ENCODE peak calls at places on chromosomes 4 and X, in five cellular contexts. One of them, this sample, is unnamed.

GRCh38 chrX:63754141-63754859 is 30.7 kb downstream of the ARHGEF9 start:
- DNase-seq in NCI-H524: peak
- DNase-seq in keratinocyte: no peak
- DNase-seq in amygdala: peak
- DNase-seq in thoracic aorta: no peak
- DNase-seq in this sample: no peak

GRCh38 chr4:19301527-19301926 is 950.2 kb upstream of the SLIT2 start:
- DNase-seq in NCI-H524: no peak
- DNase-seq in keratinocyte: no peak
- DNase-seq in amygdala: no peak
- DNase-seq in thoracic aorta: no peak
- DNase-seq in this sample: no peak

GRCh38 chr4:168453146-168453545 is 27.1 kb downstream of the DDX60L start:
- DNase-seq in NCI-H524: no peak
- DNase-seq in keratinocyte: no peak
- DNase-seq in amygdala: no peak
- DNase-seq in thoracic aorta: no peak
- DNase-seq in this sample: no peak

GRCh38 chrX:100652266-100652665 is 8.3 kb downstream of the SRPX2 start:
- DNase-seq in NCI-H524: no peak
- DNase-seq in keratinocyte: no peak
- DNase-seq in amygdala: no peak
- DNase-seq in thoracic aorta: no peak
- DNase-seq in this sample: no peak

GRCh38 chrX:2478546-2479419 is 22.0 kb downstream of the DHRSX start:
- DNase-seq in NCI-H524: no peak
- DNase-seq in keratinocyte: no peak
- DNase-seq in amygdala: no peak
- DNase-seq in thoracic aorta: no peak
- DNase-seq in this sample: no peak

GRCh38 chr4:141314627-141315026 is 93.9 kb downstream of the ZNF330 start:
- DNase-seq in NCI-H524: no peak
- DNase-seq in keratinocyte: no peak
- DNase-seq in amygdala: no peak
- DNase-seq in thoracic aorta: no peak
- DNase-seq in this sample: no peak

GRCh38 chr4:304987-305680 is at the start of gene ZNF732:
- DNase-seq in NCI-H524: no peak
- DNase-seq in keratinocyte: peak
- DNase-seq in amygdala: no peak
- DNase-seq in thoracic aorta: no peak
- DNase-seq in this sample: peak

GRCh38 chr4:78704981-78705757 is 71.0 kb upstream of the BMP2K start:
- DNase-seq in NCI-H524: no peak
- DNase-seq in keratinocyte: peak
- DNase-seq in amygdala: no peak
- DNase-seq in thoracic aorta: no peak
- DNase-seq in this sample: peak

GRCh38 chrX:153400146-153401132 is 711 bp downstream of the PNMA6E start:
- DNase-seq in NCI-H524: no peak
- DNase-seq in keratinocyte: no peak
- DNase-seq in amygdala: no peak
- DNase-seq in thoracic aorta: no peak
- DNase-seq in this sample: no peak

GRCh38 chr4:176622251-176622968 is 170.3 kb downstream of the VEGFC start:
- DNase-seq in NCI-H524: no peak
- DNase-seq in keratinocyte: no peak
- DNase-seq in amygdala: no peak
- DNase-seq in thoracic aorta: no peak
- DNase-seq in this sample: no peak

GRCh38 chr4:56844817-56845580 is 23.5 kb upstream of the SPINK2 start:
- DNase-seq in NCI-H524: no peak
- DNase-seq in keratinocyte: no peak
- DNase-seq in amygdala: no peak
- DNase-seq in thoracic aorta: no peak
- DNase-seq in this sample: no peak

GRCh38 chr4:102638621-102639020 is 122.1 kb downstream of the MANBA start:
- DNase-seq in NCI-H524: no peak
- DNase-seq in keratinocyte: no peak
- DNase-seq in amygdala: no peak
- DNase-seq in thoracic aorta: no peak
- DNase-seq in this sample: no peak

GRCh38 chrX:129759576-129760061 is 20.1 kb upstream of the SASH3 start:
- DNase-seq in NCI-H524: no peak
- DNase-seq in keratinocyte: no peak
- DNase-seq in amygdala: peak
- DNase-seq in thoracic aorta: no peak
- DNase-seq in this sample: peak

GRCh38 chrX:138485767-138486166 is 225.8 kb downstream of the FGF13 start:
- DNase-seq in NCI-H524: no peak
- DNase-seq in keratinocyte: no peak
- DNase-seq in amygdala: no peak
- DNase-seq in thoracic aorta: no peak
- DNase-seq in this sample: no peak

GRCh38 chrX:29948653-29949052 is 266.7 kb upstream of the MAGEB2 start:
- DNase-seq in NCI-H524: no peak
- DNase-seq in keratinocyte: no peak
- DNase-seq in amygdala: no peak
- DNase-seq in thoracic aorta: no peak
- DNase-seq in this sample: no peak

GRCh38 chr4:164379694-164380093 is 374.2 kb upstream of the SMIM31 start:
- DNase-seq in NCI-H524: no peak
- DNase-seq in keratinocyte: no peak
- DNase-seq in amygdala: no peak
- DNase-seq in thoracic aorta: no peak
- DNase-seq in this sample: no peak

GRCh38 chrX:6891404-6891803 is 256.1 kb upstream of the STS start:
- DNase-seq in NCI-H524: no peak
- DNase-seq in keratinocyte: no peak
- DNase-seq in amygdala: no peak
- DNase-seq in thoracic aorta: no peak
- DNase-seq in this sample: no peak

GRCh38 chrX:53294024-53294648 is 12.8 kb upstream of the IQSEC2 start:
- DNase-seq in NCI-H524: peak
- DNase-seq in keratinocyte: no peak
- DNase-seq in amygdala: no peak
- DNase-seq in thoracic aorta: no peak
- DNase-seq in this sample: no peak

GRCh38 chr4:106522839-106523238 is 154.3 kb upstream of the GIMD1 start:
- DNase-seq in NCI-H524: no peak
- DNase-seq in keratinocyte: no peak
- DNase-seq in amygdala: no peak
- DNase-seq in thoracic aorta: no peak
- DNase-seq in this sample: no peak

This sample was measured in retinal pigment epithelial cell.